ENCODE peak calls at places on chromosomes 13 and 19, in five cellular contexts. One of them, this sample, is unnamed.

GRCh38 chr19:2491130-2491801 is 15.3 kb downstream of the GADD45B start:
- DNase-seq in CD4-positive, CD25-positive, alpha-beta regulatory T cell: no peak
- DNase-seq in foreskin fibroblast: peak; percentile 91
- DNase-seq in CD8-positive, alpha-beta memory T cell: no peak
- DNase-seq in spleen: peak; percentile 88
- DNase-seq in this sample: peak; percentile 97

GRCh38 chr19:401836-402535 is 7.0 kb downstream of the C2CD4C start:
- DNase-seq in CD8-positive, alpha-beta memory T cell: no peak
- DNase-seq in foreskin fibroblast: peak; percentile 28
- DNase-seq in spleen: peak; percentile 53
- DNase-seq in CD4-positive, CD25-positive, alpha-beta regulatory T cell: no peak
- DNase-seq in this sample: no peak

GRCh38 chr13:32426981-32427851 is 714 bp downstream of the N4BP2L1 start:
- DNase-seq in foreskin fibroblast: peak; percentile 48
- DNase-seq in CD4-positive, CD25-positive, alpha-beta regulatory T cell: peak; percentile 64
- DNase-seq in CD8-positive, alpha-beta memory T cell: peak; percentile 74
- DNase-seq in spleen: peak; percentile 91
- DNase-seq in this sample: peak; percentile 45

GRCh38 chr13:42271337-42272114 is 426 bp upstream of the AKAP11 start:
- DNase-seq in foreskin fibroblast: peak; percentile 99
- DNase-seq in CD8-positive, alpha-beta memory T cell: peak; percentile 95
- DNase-seq in CD4-positive, CD25-positive, alpha-beta regulatory T cell: peak; percentile 94
- DNase-seq in spleen: peak; percentile 98
- DNase-seq in this sample: peak; percentile 94

GRCh38 chr19:33143897-33144405 is 12.0 kb downstream of the WDR88 start:
- DNase-seq in CD4-positive, CD25-positive, alpha-beta regulatory T cell: peak; percentile 62
- DNase-seq in foreskin fibroblast: peak; percentile 81
- DNase-seq in spleen: peak; percentile 85
- DNase-seq in CD8-positive, alpha-beta memory T cell: peak; percentile 55
- DNase-seq in this sample: peak; percentile 65

GRCh38 chr13:112165712-112166111 is 98.8 kb downstream of the SOX1 start:
- DNase-seq in spleen: no peak
- DNase-seq in foreskin fibroblast: no peak
- DNase-seq in CD4-positive, CD25-positive, alpha-beta regulatory T cell: no peak
- DNase-seq in CD8-positive, alpha-beta memory T cell: no peak
- DNase-seq in this sample: no peak

GRCh38 chr19:41591951-41592562 is 16.1 kb downstream of the CEACAM21 start:
- DNase-seq in CD4-positive, CD25-positive, alpha-beta regulatory T cell: no peak
- DNase-seq in CD8-positive, alpha-beta memory T cell: no peak
- DNase-seq in spleen: peak; percentile 56
- DNase-seq in foreskin fibroblast: no peak
- DNase-seq in this sample: no peak

GRCh38 chr13:46469064-46469463 is 82.0 kb upstream of the RUBCNL start:
- DNase-seq in spleen: no peak
- DNase-seq in foreskin fibroblast: peak; percentile 71
- DNase-seq in CD4-positive, CD25-positive, alpha-beta regulatory T cell: no peak
- DNase-seq in CD8-positive, alpha-beta memory T cell: no peak
- DNase-seq in this sample: no peak

GRCh38 chr19:32224371-32225244 is 120.8 kb upstream of the ZNF507 start:
- DNase-seq in foreskin fibroblast: peak; percentile 79
- DNase-seq in CD8-positive, alpha-beta memory T cell: peak; percentile 37
- DNase-seq in spleen: peak; percentile 90
- DNase-seq in CD4-positive, CD25-positive, alpha-beta regulatory T cell: peak; percentile 47
- DNase-seq in this sample: peak; percentile 39

GRCh38 chr13:101626925-101627555 is 174.6 kb downstream of the ITGBL1 start:
- DNase-seq in spleen: no peak
- DNase-seq in CD4-positive, CD25-positive, alpha-beta regulatory T cell: peak; percentile 43
- DNase-seq in CD8-positive, alpha-beta memory T cell: peak; percentile 38
- DNase-seq in foreskin fibroblast: no peak
- DNase-seq in this sample: peak; percentile 10

GRCh38 chr13:34458756-34459462 is 483.2 kb upstream of the NBEA start:
- DNase-seq in spleen: no peak
- DNase-seq in CD8-positive, alpha-beta memory T cell: no peak
- DNase-seq in CD4-positive, CD25-positive, alpha-beta regulatory T cell: no peak
- DNase-seq in foreskin fibroblast: peak; percentile 45
- DNase-seq in this sample: no peak

GRCh38 chr13:106738279-106738678 is 170.3 kb upstream of the ARGLU1 start:
- DNase-seq in spleen: no peak
- DNase-seq in foreskin fibroblast: no peak
- DNase-seq in CD8-positive, alpha-beta memory T cell: no peak
- DNase-seq in CD4-positive, CD25-positive, alpha-beta regulatory T cell: no peak
- DNase-seq in this sample: no peak

GRCh38 chr19:1066748-1067340 is at the start of gene ARHGAP45:
- DNase-seq in spleen: peak; percentile 96
- DNase-seq in CD8-positive, alpha-beta memory T cell: peak; percentile 93
- DNase-seq in CD4-positive, CD25-positive, alpha-beta regulatory T cell: peak; percentile 86
- DNase-seq in foreskin fibroblast: peak; percentile 36
- DNase-seq in this sample: peak; percentile 51

GRCh38 chr19:47613165-47614146 is 4.5 kb downstream of the BICRA start:
- DNase-seq in spleen: no peak
- DNase-seq in CD4-positive, CD25-positive, alpha-beta regulatory T cell: no peak
- DNase-seq in CD8-positive, alpha-beta memory T cell: no peak
- DNase-seq in foreskin fibroblast: peak; percentile 86
- DNase-seq in this sample: no peak

GRCh38 chr13:50969691-50970090 is 60.1 kb downstream of the RNASEH2B start:
- DNase-seq in CD8-positive, alpha-beta memory T cell: no peak
- DNase-seq in spleen: no peak
- DNase-seq in foreskin fibroblast: peak; percentile 4
- DNase-seq in CD4-positive, CD25-positive, alpha-beta regulatory T cell: no peak
- DNase-seq in this sample: no peak

GRCh38 chr19:15194938-15195337 is 5.9 kb downstream of the NOTCH3 start:
- DNase-seq in spleen: no peak
- DNase-seq in foreskin fibroblast: peak; percentile 59
- DNase-seq in CD4-positive, CD25-positive, alpha-beta regulatory T cell: no peak
- DNase-seq in CD8-positive, alpha-beta memory T cell: no peak
- DNase-seq in this sample: no peak

GRCh38 chr13:111589321-111589720 is 268.9 kb downstream of the TEX29 start:
- DNase-seq in spleen: peak; percentile 40
- DNase-seq in foreskin fibroblast: no peak
- DNase-seq in CD8-positive, alpha-beta memory T cell: no peak
- DNase-seq in CD4-positive, CD25-positive, alpha-beta regulatory T cell: no peak
- DNase-seq in this sample: no peak

GRCh38 chr19:50565984-50566903 is 2.0 kb downstream of the LRRC4B start:
- DNase-seq in CD4-positive, CD25-positive, alpha-beta regulatory T cell: no peak
- DNase-seq in spleen: no peak
- DNase-seq in foreskin fibroblast: no peak
- DNase-seq in CD8-positive, alpha-beta memory T cell: no peak
- DNase-seq in this sample: no peak

GRCh38 chr19:16447015-16447384 is 24.8 kb downstream of the EPS15L1 start:
- DNase-seq in foreskin fibroblast: peak; percentile 96
- DNase-seq in spleen: peak; percentile 94
- DNase-seq in CD4-positive, CD25-positive, alpha-beta regulatory T cell: no peak
- DNase-seq in CD8-positive, alpha-beta memory T cell: no peak
- DNase-seq in this sample: peak; percentile 23

GRCh38 chr13:31950121-31950810 is 81.3 kb upstream of the FRY start:
- DNase-seq in CD8-positive, alpha-beta memory T cell: no peak
- DNase-seq in spleen: no peak
- DNase-seq in CD4-positive, CD25-positive, alpha-beta regulatory T cell: no peak
- DNase-seq in foreskin fibroblast: no peak
- DNase-seq in this sample: peak; percentile 46

GRCh38 chr19:38304352-38304865 is 358 bp downstream of the C19orf33 start:
- DNase-seq in CD4-positive, CD25-positive, alpha-beta regulatory T cell: no peak
- DNase-seq in CD8-positive, alpha-beta memory T cell: no peak
- DNase-seq in foreskin fibroblast: no peak
- DNase-seq in spleen: no peak
- DNase-seq in this sample: no peak

GRCh38 chr19:34217952-34218817 is 36.2 kb upstream of the GARRE1 start:
- DNase-seq in foreskin fibroblast: peak; percentile 73
- DNase-seq in spleen: no peak
- DNase-seq in CD8-positive, alpha-beta memory T cell: peak; percentile 88
- DNase-seq in CD4-positive, CD25-positive, alpha-beta regulatory T cell: peak; percentile 76
- DNase-seq in this sample: peak; percentile 42

GRCh38 chr19:956747-957451 is 27.2 kb upstream of the WDR18 start:
- DNase-seq in CD8-positive, alpha-beta memory T cell: no peak
- DNase-seq in CD4-positive, CD25-positive, alpha-beta regulatory T cell: no peak
- DNase-seq in spleen: no peak
- DNase-seq in foreskin fibroblast: peak; percentile 78
- DNase-seq in this sample: no peak

GRCh38 chr19:9903341-9903740 is 33.0 kb downstream of the OLFM2 start:
- DNase-seq in foreskin fibroblast: no peak
- DNase-seq in CD4-positive, CD25-positive, alpha-beta regulatory T cell: no peak
- DNase-seq in spleen: no peak
- DNase-seq in CD8-positive, alpha-beta memory T cell: no peak
- DNase-seq in this sample: no peak

GRCh38 chr13:33799950-33800592 is 17.9 kb upstream of the RFC3 start:
- DNase-seq in CD4-positive, CD25-positive, alpha-beta regulatory T cell: no peak
- DNase-seq in spleen: no peak
- DNase-seq in CD8-positive, alpha-beta memory T cell: peak; percentile 9
- DNase-seq in foreskin fibroblast: peak; percentile 66
- DNase-seq in this sample: peak; percentile 38

This sample was measured in small intestine.